ENCODE peak calls at places on chromosome 2, in eight cellular contexts. One of them, this sample, is unnamed.

GRCh38 chr2:127324635-127325034 is 30.7 kb upstream of the ERCC3 start:
- DNase-seq in left ventricle myocardium inferior: no peak
- DNase-seq in CD4-positive, alpha-beta T cell: no peak
- DNase-seq in uterus: no peak
- DNase-seq in pancreas: no peak
- DNase-seq in SJCRH30: peak; percentile 58
- DNase-seq in transverse colon: no peak
- DNase-seq in brain microvascular endothelial cell: peak; percentile 34
- DNase-seq in this sample: no peak

GRCh38 chr2:70921839-70922590 is 13.7 kb upstream of the ATP6V1B1 start:
- DNase-seq in left ventricle myocardium inferior: no peak
- DNase-seq in SJCRH30: peak; percentile 93
- DNase-seq in CD4-positive, alpha-beta T cell: no peak
- DNase-seq in pancreas: no peak
- DNase-seq in uterus: no peak
- DNase-seq in transverse colon: no peak
- DNase-seq in brain microvascular endothelial cell: no peak
- DNase-seq in this sample: no peak

GRCh38 chr2:157748371-157749132 is 119.9 kb upstream of the ACVR1C start:
- DNase-seq in transverse colon: no peak
- DNase-seq in pancreas: no peak
- DNase-seq in left ventricle myocardium inferior: no peak
- DNase-seq in SJCRH30: no peak
- DNase-seq in CD4-positive, alpha-beta T cell: no peak
- DNase-seq in uterus: no peak
- DNase-seq in brain microvascular endothelial cell: no peak
- DNase-seq in this sample: no peak

GRCh38 chr2:71071681-71072398 is 3.4 kb downstream of the NAGK start:
- DNase-seq in transverse colon: peak; percentile 46
- DNase-seq in uterus: no peak
- DNase-seq in left ventricle myocardium inferior: peak; percentile 23
- DNase-seq in pancreas: no peak
- DNase-seq in CD4-positive, alpha-beta T cell: peak; percentile 46
- DNase-seq in brain microvascular endothelial cell: no peak
- DNase-seq in SJCRH30: no peak
- DNase-seq in this sample: no peak

GRCh38 chr2:45342-46130 is 769 bp downstream of the FAM110C start:
- DNase-seq in SJCRH30: no peak
- DNase-seq in brain microvascular endothelial cell: no peak
- DNase-seq in CD4-positive, alpha-beta T cell: no peak
- DNase-seq in transverse colon: peak; percentile 42
- DNase-seq in uterus: no peak
- DNase-seq in left ventricle myocardium inferior: no peak
- DNase-seq in pancreas: peak; percentile 85
- DNase-seq in this sample: no peak

GRCh38 chr2:86201951-86202692 is 2.9 kb downstream of the MRPL35 start:
- DNase-seq in pancreas: no peak
- DNase-seq in uterus: no peak
- DNase-seq in left ventricle myocardium inferior: no peak
- DNase-seq in SJCRH30: no peak
- DNase-seq in brain microvascular endothelial cell: peak; percentile 31
- DNase-seq in transverse colon: no peak
- DNase-seq in CD4-positive, alpha-beta T cell: no peak
- DNase-seq in this sample: no peak

GRCh38 chr2:143284087-143284675 is 155.0 kb downstream of the ARHGAP15 start:
- DNase-seq in uterus: no peak
- DNase-seq in brain microvascular endothelial cell: peak; percentile 3
- DNase-seq in transverse colon: no peak
- DNase-seq in pancreas: no peak
- DNase-seq in SJCRH30: peak; percentile 68
- DNase-seq in CD4-positive, alpha-beta T cell: peak; percentile 16
- DNase-seq in left ventricle myocardium inferior: no peak
- DNase-seq in this sample: no peak

GRCh38 chr2:109282865-109283264 is 153.9 kb downstream of the SH3RF3 start:
- DNase-seq in pancreas: no peak
- DNase-seq in transverse colon: no peak
- DNase-seq in uterus: no peak
- DNase-seq in brain microvascular endothelial cell: no peak
- DNase-seq in SJCRH30: no peak
- DNase-seq in left ventricle myocardium inferior: no peak
- DNase-seq in CD4-positive, alpha-beta T cell: no peak
- DNase-seq in this sample: no peak

GRCh38 chr2:127525692-127526141 is 572 bp downstream of the IWS1 start:
- DNase-seq in CD4-positive, alpha-beta T cell: no peak
- DNase-seq in pancreas: no peak
- DNase-seq in uterus: no peak
- DNase-seq in SJCRH30: peak; percentile 38
- DNase-seq in left ventricle myocardium inferior: no peak
- DNase-seq in transverse colon: no peak
- DNase-seq in brain microvascular endothelial cell: peak; percentile 32
- DNase-seq in this sample: no peak

GRCh38 chr2:105376789-105377231 is 22.0 kb downstream of the FHL2 start:
- DNase-seq in brain microvascular endothelial cell: peak; percentile 85
- DNase-seq in left ventricle myocardium inferior: no peak
- DNase-seq in SJCRH30: no peak
- DNase-seq in uterus: no peak
- DNase-seq in pancreas: no peak
- DNase-seq in transverse colon: no peak
- DNase-seq in CD4-positive, alpha-beta T cell: no peak
- DNase-seq in this sample: no peak

GRCh38 chr2:189143930-189144329 is 35.6 kb downstream of the COL5A2 start:
- DNase-seq in uterus: no peak
- DNase-seq in brain microvascular endothelial cell: no peak
- DNase-seq in transverse colon: no peak
- DNase-seq in pancreas: no peak
- DNase-seq in SJCRH30: no peak
- DNase-seq in CD4-positive, alpha-beta T cell: no peak
- DNase-seq in left ventricle myocardium inferior: no peak
- DNase-seq in this sample: no peak

GRCh38 chr2:26086155-26086634 is 52.3 kb downstream of the RAB10 start:
- DNase-seq in uterus: no peak
- DNase-seq in left ventricle myocardium inferior: no peak
- DNase-seq in SJCRH30: peak; percentile 32
- DNase-seq in brain microvascular endothelial cell: peak; percentile 24
- DNase-seq in CD4-positive, alpha-beta T cell: no peak
- DNase-seq in pancreas: no peak
- DNase-seq in transverse colon: no peak
- DNase-seq in this sample: no peak

GRCh38 chr2:95007822-95008221 is 17.7 kb upstream of the MAL start:
- DNase-seq in left ventricle myocardium inferior: peak; percentile 60
- DNase-seq in CD4-positive, alpha-beta T cell: no peak
- DNase-seq in SJCRH30: peak; percentile 47
- DNase-seq in brain microvascular endothelial cell: no peak
- DNase-seq in uterus: no peak
- DNase-seq in transverse colon: no peak
- DNase-seq in pancreas: peak; percentile 29
- DNase-seq in this sample: no peak

GRCh38 chr2:172052000-172052983 is 33.0 kb upstream of the DLX1 start:
- DNase-seq in transverse colon: no peak
- DNase-seq in SJCRH30: peak; percentile 70
- DNase-seq in uterus: no peak
- DNase-seq in CD4-positive, alpha-beta T cell: no peak
- DNase-seq in brain microvascular endothelial cell: no peak
- DNase-seq in pancreas: no peak
- DNase-seq in left ventricle myocardium inferior: no peak
- DNase-seq in this sample: no peak

GRCh38 chr2:203886579-203887230 is 19.1 kb downstream of the CTLA4 start:
- DNase-seq in transverse colon: no peak
- DNase-seq in brain microvascular endothelial cell: no peak
- DNase-seq in pancreas: no peak
- DNase-seq in left ventricle myocardium inferior: no peak
- DNase-seq in SJCRH30: no peak
- DNase-seq in CD4-positive, alpha-beta T cell: no peak
- DNase-seq in uterus: no peak
- DNase-seq in this sample: no peak

GRCh38 chr2:16972276-16972675 is 306.6 kb upstream of the CYRIA start:
- DNase-seq in transverse colon: no peak
- DNase-seq in left ventricle myocardium inferior: no peak
- DNase-seq in uterus: no peak
- DNase-seq in pancreas: no peak
- DNase-seq in brain microvascular endothelial cell: no peak
- DNase-seq in SJCRH30: no peak
- DNase-seq in CD4-positive, alpha-beta T cell: no peak
- DNase-seq in this sample: no peak

GRCh38 chr2:219252084-219252483 is 959 bp upstream of the TUBA4B start:
- DNase-seq in brain microvascular endothelial cell: no peak
- DNase-seq in SJCRH30: no peak
- DNase-seq in pancreas: no peak
- DNase-seq in left ventricle myocardium inferior: no peak
- DNase-seq in uterus: no peak
- DNase-seq in transverse colon: peak; percentile 31
- DNase-seq in CD4-positive, alpha-beta T cell: no peak
- DNase-seq in this sample: no peak
- H3K27ac ChIP-seq in brain microvascular endothelial cell: no peak overlapping the region
- H3K27ac ChIP-seq in SJCRH30: peak overlapping the region; percentile 80
- H3K27ac ChIP-seq in pancreas: peak overlapping the region; percentile 80
- H3K27ac ChIP-seq in left ventricle myocardium inferior: peak overlapping the region; percentile 87
- H3K27ac ChIP-seq in uterus: peak overlapping the region; percentile 67
- H3K27ac ChIP-seq in transverse colon: peak overlapping the region; percentile 97
- H3K27ac ChIP-seq in CD4-positive, alpha-beta T cell: peak overlapping the region; percentile 87
- H3K27ac ChIP-seq in this sample: no peak overlapping the region

GRCh38 chr2:39693275-39693674 is 27.6 kb downstream of the TMEM178A start:
- DNase-seq in pancreas: no peak
- DNase-seq in SJCRH30: peak; percentile 11
- DNase-seq in left ventricle myocardium inferior: no peak
- DNase-seq in CD4-positive, alpha-beta T cell: no peak
- DNase-seq in transverse colon: no peak
- DNase-seq in brain microvascular endothelial cell: no peak
- DNase-seq in uterus: no peak
- DNase-seq in this sample: no peak

GRCh38 chr2:39701137-39701536 is 35.4 kb downstream of the TMEM178A start:
- DNase-seq in transverse colon: no peak
- DNase-seq in brain microvascular endothelial cell: no peak
- DNase-seq in uterus: no peak
- DNase-seq in SJCRH30: no peak
- DNase-seq in pancreas: no peak
- DNase-seq in CD4-positive, alpha-beta T cell: no peak
- DNase-seq in left ventricle myocardium inferior: no peak
- DNase-seq in this sample: no peak

GRCh38 chr2:39696838-39697237 is 31.1 kb downstream of the TMEM178A start:
- DNase-seq in brain microvascular endothelial cell: peak; percentile 74
- DNase-seq in SJCRH30: peak; percentile 82
- DNase-seq in left ventricle myocardium inferior: no peak
- DNase-seq in transverse colon: no peak
- DNase-seq in pancreas: no peak
- DNase-seq in uterus: no peak
- DNase-seq in CD4-positive, alpha-beta T cell: no peak
- DNase-seq in this sample: no peak

GRCh38 chr2:39696072-39696471 is 30.4 kb downstream of the TMEM178A start:
- DNase-seq in SJCRH30: peak; percentile 99
- DNase-seq in uterus: no peak
- DNase-seq in left ventricle myocardium inferior: no peak
- DNase-seq in brain microvascular endothelial cell: peak; percentile 92
- DNase-seq in transverse colon: no peak
- DNase-seq in pancreas: no peak
- DNase-seq in CD4-positive, alpha-beta T cell: no peak
- DNase-seq in this sample: no peak

GRCh38 chr2:39697480-39697879 is 31.8 kb downstream of the TMEM178A start:
- DNase-seq in transverse colon: no peak
- DNase-seq in pancreas: no peak
- DNase-seq in uterus: no peak
- DNase-seq in left ventricle myocardium inferior: peak; percentile 26
- DNase-seq in brain microvascular endothelial cell: no peak
- DNase-seq in SJCRH30: peak; percentile 18
- DNase-seq in CD4-positive, alpha-beta T cell: no peak
- DNase-seq in this sample: no peak
- H3K27ac ChIP-seq in transverse colon: no peak overlapping the region
- H3K27ac ChIP-seq in pancreas: no peak overlapping the region
- H3K27ac ChIP-seq in uterus: no peak overlapping the region
- H3K27ac ChIP-seq in left ventricle myocardium inferior: peak overlapping the region; percentile 76
- H3K27ac ChIP-seq in brain microvascular endothelial cell: no peak overlapping the region
- H3K27ac ChIP-seq in SJCRH30: no peak overlapping the region
- H3K27ac ChIP-seq in CD4-positive, alpha-beta T cell: no peak overlapping the region
- H3K27ac ChIP-seq in this sample: peak overlapping the region; percentile 6

DNA sequence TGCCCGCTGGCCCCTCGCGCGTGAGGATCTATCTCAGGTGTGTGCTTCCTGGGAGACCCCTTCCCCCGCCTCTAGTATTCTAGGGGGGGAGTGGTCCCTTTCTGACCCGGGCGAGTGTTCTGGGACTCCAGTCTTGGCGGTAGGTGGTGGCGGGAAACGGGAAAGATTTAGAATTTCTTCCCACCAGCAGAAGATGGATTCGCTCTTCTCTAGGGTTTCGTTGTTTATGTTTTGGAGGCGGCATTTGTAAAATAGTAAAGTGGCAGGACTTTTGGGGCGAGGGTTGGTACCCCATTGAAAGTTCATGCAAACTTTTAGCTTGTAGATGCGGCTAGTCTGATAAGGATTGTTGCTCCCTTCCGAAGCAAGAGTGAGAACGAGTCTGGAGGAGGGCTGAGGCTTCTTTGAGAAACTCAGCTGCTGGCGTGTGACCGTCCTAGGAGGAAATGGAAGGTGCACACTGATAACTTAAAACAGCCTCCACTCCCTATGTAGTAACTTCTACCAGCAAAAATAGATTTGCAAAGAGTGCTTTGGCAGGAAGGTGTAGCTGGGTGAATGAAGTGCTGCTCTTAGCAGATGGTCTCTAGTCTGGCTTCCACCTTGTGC is 402 bp downstream of the GPD2 start:
- DNase-seq in brain microvascular endothelial cell: no peak
- DNase-seq in CD4-positive, alpha-beta T cell: peak; percentile 13
- DNase-seq in SJCRH30: no peak
- DNase-seq in uterus: no peak
- DNase-seq in transverse colon: peak; percentile 42
- DNase-seq in pancreas: no peak
- DNase-seq in left ventricle myocardium inferior: no peak
- DNase-seq in this sample: peak; percentile 29
- H3K27ac ChIP-seq in brain microvascular endothelial cell: peak overlapping the region; percentile 81
- H3K27ac ChIP-seq in CD4-positive, alpha-beta T cell: peak overlapping the region; percentile 33
- H3K27ac ChIP-seq in SJCRH30: peak overlapping the region; percentile 79
- H3K27ac ChIP-seq in uterus: peak overlapping the region; percentile 100
- H3K27ac ChIP-seq in transverse colon: peak overlapping the region; percentile 95
- H3K27ac ChIP-seq in pancreas: peak overlapping the region; percentile 100
- H3K27ac ChIP-seq in left ventricle myocardium inferior: peak overlapping the region; percentile 100
- H3K27ac ChIP-seq in this sample: peak overlapping the region; percentile 96

GRCh38 chr2:240322231-240322955 is 113.1 kb upstream of the GPC1 start:
- DNase-seq in CD4-positive, alpha-beta T cell: no peak
- DNase-seq in SJCRH30: no peak
- DNase-seq in uterus: no peak
- DNase-seq in transverse colon: no peak
- DNase-seq in pancreas: peak; percentile 47
- DNase-seq in left ventricle myocardium inferior: no peak
- DNase-seq in brain microvascular endothelial cell: no peak
- DNase-seq in this sample: no peak

GRCh38 chr2:240319855-240320560 is 115.5 kb upstream of the GPC1 start:
- DNase-seq in left ventricle myocardium inferior: no peak
- DNase-seq in CD4-positive, alpha-beta T cell: no peak
- DNase-seq in uterus: no peak
- DNase-seq in brain microvascular endothelial cell: peak; percentile 99
- DNase-seq in pancreas: no peak
- DNase-seq in SJCRH30: peak; percentile 23
- DNase-seq in transverse colon: no peak
- DNase-seq in this sample: no peak

GRCh38 chr2:240322991-240323390 is 112.5 kb upstream of the GPC1 start:
- DNase-seq in brain microvascular endothelial cell: no peak
- DNase-seq in SJCRH30: no peak
- DNase-seq in CD4-positive, alpha-beta T cell: no peak
- DNase-seq in left ventricle myocardium inferior: no peak
- DNase-seq in uterus: no peak
- DNase-seq in pancreas: peak; percentile 38
- DNase-seq in transverse colon: no peak
- DNase-seq in this sample: no peak

GRCh38 chr2:240320561-240321091 is 114.8 kb upstream of the GPC1 start:
- DNase-seq in transverse colon: no peak
- DNase-seq in uterus: no peak
- DNase-seq in SJCRH30: no peak
- DNase-seq in pancreas: no peak
- DNase-seq in CD4-positive, alpha-beta T cell: no peak
- DNase-seq in left ventricle myocardium inferior: no peak
- DNase-seq in brain microvascular endothelial cell: no peak
- DNase-seq in this sample: no peak

GRCh38 chr2:240319221-240319854 is 116.1 kb upstream of the GPC1 start:
- DNase-seq in left ventricle myocardium inferior: no peak
- DNase-seq in CD4-positive, alpha-beta T cell: no peak
- DNase-seq in pancreas: no peak
- DNase-seq in uterus: no peak
- DNase-seq in SJCRH30: no peak
- DNase-seq in brain microvascular endothelial cell: peak; percentile 60
- DNase-seq in transverse colon: no peak
- DNase-seq in this sample: no peak
- H3K27ac ChIP-seq in left ventricle myocardium inferior: no peak overlapping the region
- H3K27ac ChIP-seq in CD4-positive, alpha-beta T cell: no peak overlapping the region
- H3K27ac ChIP-seq in pancreas: no peak overlapping the region
- H3K27ac ChIP-seq in uterus: no peak overlapping the region
- H3K27ac ChIP-seq in SJCRH30: no peak overlapping the region
- H3K27ac ChIP-seq in brain microvascular endothelial cell: peak overlapping the region; percentile 89
- H3K27ac ChIP-seq in transverse colon: no peak overlapping the region
- H3K27ac ChIP-seq in this sample: no peak overlapping the region

This sample was measured in caudate nucleus.